ENCODE peak calls at places on chromosome 18, in ten cellular contexts. V is cardiac fibroblast; C is tibial artery; S is chondrocyte; F is CD4-positive, alpha-beta T cell; T is nephron progenitor cell; I is HFFc6; L is right lobe of liver; P is body of pancreas; K is H9. N is an unnamed sample.

GRCh38 chr18:71707985-71708500 is 836.1 kb downstream of the CBLN2 start:
- DNase-seq in V (no peak), C (no peak), S (no peak), F (no peak), T (no peak), I (no peak), L (no peak), P (no peak), K (no peak), N (no peak)

GRCh38 chr18:49359732-49360444 is 100.6 kb downstream of the DYM start:
- DNase-seq in V (peak), C (no peak), S (no peak), F (no peak), T (no peak), I (peak), L (no peak), P (no peak), K (no peak), N (no peak)

GRCh38 chr18:55095579-55095978 is 136.3 kb upstream of the CCDC68 start:
- DNase-seq in V (no peak), C (no peak), S (no peak), F (no peak), T (no peak), I (no peak), L (no peak), P (no peak), K (no peak), N (no peak)

GRCh38 chr18:36179562-36180334 is 7.5 kb upstream of the MOCOS start:
- DNase-seq in V (peak), C (peak), S (no peak), F (no peak), T (no peak), I (no peak), L (peak), P (peak), K (no peak), N (peak)

GRCh38 chr18:48832961-48833700 is 117.6 kb downstream of the SMAD7 start:
- DNase-seq in V (peak), C (peak), S (peak), F (no peak), T (no peak), I (peak), L (no peak), P (peak), K (peak), N (peak)

GRCh38 chr18:48819276-48819675 is 131.5 kb downstream of the SMAD7 start:
- DNase-seq in V (no peak), C (peak), S (peak), F (no peak), T (no peak), I (no peak), L (no peak), P (peak), K (peak), N (no peak)

GRCh38 chr18:25604909-25605247 is 252.9 kb upstream of the ZNF521 start:
- DNase-seq in V (no peak), C (no peak), S (no peak), F (no peak), T (no peak), I (no peak), L (no peak), P (no peak), K (no peak), N (no peak)

GRCh38 chr18:2587788-2588187 is 16.4 kb downstream of the NDC80 start:
- DNase-seq in V (no peak), C (no peak), S (no peak), F (no peak), T (no peak), I (no peak), L (no peak), P (no peak), K (no peak), N (no peak)

GRCh38 chr18:77129150-77129551 is 3.4 kb downstream of the MBP start:
- DNase-seq in V (peak), C (peak), S (no peak), F (no peak), T (no peak), I (peak), L (no peak), P (no peak), K (no peak), N (no peak)

GRCh38 chr18:76859474-76860339 is 37.4 kb downstream of the ZNF236 start:
- DNase-seq in V (no peak), C (no peak), S (no peak), F (no peak), T (no peak), I (no peak), L (no peak), P (no peak), K (no peak), N (no peak)

GRCh38 chr18:61896767-61897166 is 4.0 kb upstream of the RNF152 start:
- DNase-seq in V (peak), C (peak), S (no peak), F (no peak), T (no peak), I (peak), L (peak), P (peak), K (no peak), N (no peak)

GRCh38 chr18:79512461-79513380 is 117.0 kb downstream of the NFATC1 start:
- DNase-seq in V (no peak), C (peak), S (peak), F (peak), T (no peak), I (no peak), L (no peak), P (peak), K (peak), N (peak)

GRCh38 chr18:32771871-32772499 is 838 bp downstream of the KLHL14 start:
- DNase-seq in V (no peak), C (no peak), S (no peak), F (no peak), T (peak), I (no peak), L (no peak), P (peak), K (peak), N (no peak)

GRCh38 chr18:78827141-78827540 is 152.5 kb upstream of the SALL3 start:
- DNase-seq in V (no peak), C (no peak), S (no peak), F (no peak), T (no peak), I (no peak), L (no peak), P (no peak), K (no peak), N (no peak)

GRCh38 chr18:45482286-45482685 is 133.0 kb upstream of the SLC14A2 start:
- DNase-seq in V (peak), C (no peak), S (no peak), F (no peak), T (no peak), I (no peak), L (no peak), P (no peak), K (no peak), N (no peak)

GRCh38 chr18:75393721-75394120 is 33.8 kb downstream of the SMIM21 start:
- DNase-seq in V (no peak), C (no peak), S (no peak), F (no peak), T (no peak), I (no peak), L (no peak), P (no peak), K (no peak), N (no peak)

GRCh38 chr18:3664563-3665178 is 214.7 kb downstream of the TGIF1 start:
- DNase-seq in V (peak), C (no peak), S (no peak), F (no peak), T (no peak), I (no peak), L (no peak), P (no peak), K (no peak), N (no peak)

GRCh38 chr18:73235491-73235890 is 367.7 kb upstream of the NETO1 start:
- DNase-seq in V (peak), C (no peak), S (no peak), F (no peak), T (no peak), I (peak), L (no peak), P (no peak), K (no peak), N (no peak)

GRCh38 chr18:70294471-70295191 is 5.8 kb downstream of the SOCS6 start:
- DNase-seq in V (no peak), C (no peak), S (no peak), F (no peak), T (no peak), I (no peak), L (no peak), P (no peak), K (no peak), N (no peak)

GRCh38 chr18:74791501-74792188 is 194.0 kb downstream of the ZNF407 start:
- DNase-seq in V (no peak), C (no peak), S (no peak), F (no peak), T (no peak), I (no peak), L (no peak), P (no peak), K (no peak), N (no peak)

GRCh38 chr18:24027156-24027555 is 12.6 kb downstream of the TTC39C start:
- DNase-seq in V (peak), C (peak), S (no peak), F (no peak), T (no peak), I (peak), L (no peak), P (peak), K (no peak), N (no peak)

GRCh38 chr18:8301427-8302172 is 307.6 kb upstream of the RAB12 start:
- DNase-seq in V (peak), C (no peak), S (no peak), F (no peak), T (no peak), I (no peak), L (peak), P (peak), K (no peak), N (no peak)

GRCh38 chr18:21727740-21728139 is 12.9 kb upstream of the MIB1 start:
- DNase-seq in V (no peak), C (no peak), S (no peak), F (no peak), T (no peak), I (no peak), L (no peak), P (no peak), K (no peak), N (no peak)

GRCh38 chr18:34794346-34794745 is 84.2 kb downstream of the DTNA start:
- DNase-seq in V (no peak), C (no peak), S (no peak), F (no peak), T (no peak), I (no peak), L (no peak), P (no peak), K (no peak), N (no peak)

GRCh38 chr18:71022389-71022788 is 733.5 kb downstream of the SOCS6 start:
- DNase-seq in V (no peak), C (no peak), S (no peak), F (no peak), T (no peak), I (no peak), L (no peak), P (no peak), K (no peak), N (no peak)

GRCh38 chr18:54112356-54112755 is 112.1 kb downstream of the MBD2 start:
- DNase-seq in V (peak), C (no peak), S (no peak), F (no peak), T (no peak), I (peak), L (no peak), P (no peak), K (no peak), N (no peak)

GRCh38 chr18:75067996-75068645 is 140.8 kb downstream of the PTGR3 start:
- DNase-seq in V (no peak), C (no peak), S (no peak), F (no peak), T (no peak), I (no peak), L (no peak), P (no peak), K (no peak), N (no peak)

GRCh38 chr18:22800551-22800951 is 132.6 kb upstream of the RBBP8 start:
- DNase-seq in V (peak), C (peak), S (no peak), F (no peak), T (no peak), I (no peak), L (no peak), P (no peak), K (no peak), N (no peak)

GRCh38 chr18:67217551-67218166 is 298.9 kb downstream of the DSEL start:
- DNase-seq in V (peak), C (peak), S (no peak), F (peak), T (peak), I (peak), L (no peak), P (peak), K (no peak), N (no peak)

GRCh38 chr18:35811896-35812295 is 160.6 kb upstream of the RMP24 start:
- DNase-seq in V (no peak), C (no peak), S (no peak), F (no peak), T (no peak), I (no peak), L (no peak), P (no peak), K (no peak), N (no peak)

GRCh38 chr18:11308499-11308898 is 159.1 kb upstream of the PIEZO2 start:
- DNase-seq in V (peak), C (no peak), S (no peak), F (no peak), T (no peak), I (peak), L (no peak), P (no peak), K (no peak), N (no peak)

GRCh38 chr18:11305507-11305906 is 156.1 kb upstream of the PIEZO2 start:
- DNase-seq in V (no peak), C (no peak), S (no peak), F (no peak), T (no peak), I (no peak), L (no peak), P (no peak), K (no peak), N (no peak)

GRCh38 chr18:11307716-11308115 is 158.3 kb upstream of the PIEZO2 start:
- DNase-seq in V (no peak), C (no peak), S (no peak), F (no peak), T (no peak), I (no peak), L (no peak), P (no peak), K (no peak), N (no peak)

GRCh38 chr18:11309172-11309571 is 159.8 kb upstream of the PIEZO2 start:
- DNase-seq in V (peak), C (no peak), S (no peak), F (no peak), T (no peak), I (peak), L (no peak), P (no peak), K (peak), N (no peak)

DNA sequence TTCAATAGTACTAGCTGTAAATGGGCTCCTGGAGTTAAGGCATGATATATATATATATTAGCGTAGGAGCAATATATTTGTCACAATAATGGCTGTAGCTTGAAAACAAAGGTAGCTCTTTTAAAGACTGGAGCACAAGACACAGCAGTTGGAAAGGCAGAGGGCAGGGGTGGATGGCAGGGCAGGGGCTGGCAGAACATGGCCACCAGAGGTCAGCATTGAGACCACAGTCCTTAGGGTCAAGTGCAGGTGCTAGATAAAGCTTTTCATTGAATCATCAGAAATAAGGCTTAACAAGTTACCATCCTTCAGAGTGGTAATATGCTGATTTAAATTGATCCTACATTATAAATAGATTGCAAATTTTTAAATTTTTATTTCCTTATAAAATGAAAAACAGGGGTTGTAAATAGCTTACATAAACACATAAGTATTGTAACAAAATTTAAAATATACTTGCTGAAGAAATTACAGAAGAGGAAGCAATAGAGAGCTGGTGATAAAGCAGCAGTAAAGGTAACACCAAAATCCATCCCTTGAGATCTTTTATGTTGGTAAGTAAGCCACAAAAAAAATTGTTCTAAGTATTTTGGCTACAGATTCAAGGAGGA is 161.2 kb upstream of the PIEZO2 start:
- DNase-seq in V (peak), C (no peak), S (no peak), F (no peak), T (peak), I (no peak), L (peak), P (peak), K (peak), N (no peak)
- TF ChIP-seq CTCF in V (peak), C (peak), S (peak), F (no peak), T (peak), I (peak), L (peak), P (peak), K (peak), N (no peak)

GRCh38 chr18:9403795-9404564 is 69.4 kb downstream of the TWSG1 start:
- DNase-seq in V (no peak), C (no peak), S (no peak), F (no peak), T (no peak), I (no peak), L (peak), P (no peak), K (peak), N (no peak)
- TF ChIP-seq CTCF in V (no peak), C (no peak), S (no peak), F (no peak), T (no peak), I (no peak), L (no peak), P (no peak), K (peak), N (no peak)

DNA sequence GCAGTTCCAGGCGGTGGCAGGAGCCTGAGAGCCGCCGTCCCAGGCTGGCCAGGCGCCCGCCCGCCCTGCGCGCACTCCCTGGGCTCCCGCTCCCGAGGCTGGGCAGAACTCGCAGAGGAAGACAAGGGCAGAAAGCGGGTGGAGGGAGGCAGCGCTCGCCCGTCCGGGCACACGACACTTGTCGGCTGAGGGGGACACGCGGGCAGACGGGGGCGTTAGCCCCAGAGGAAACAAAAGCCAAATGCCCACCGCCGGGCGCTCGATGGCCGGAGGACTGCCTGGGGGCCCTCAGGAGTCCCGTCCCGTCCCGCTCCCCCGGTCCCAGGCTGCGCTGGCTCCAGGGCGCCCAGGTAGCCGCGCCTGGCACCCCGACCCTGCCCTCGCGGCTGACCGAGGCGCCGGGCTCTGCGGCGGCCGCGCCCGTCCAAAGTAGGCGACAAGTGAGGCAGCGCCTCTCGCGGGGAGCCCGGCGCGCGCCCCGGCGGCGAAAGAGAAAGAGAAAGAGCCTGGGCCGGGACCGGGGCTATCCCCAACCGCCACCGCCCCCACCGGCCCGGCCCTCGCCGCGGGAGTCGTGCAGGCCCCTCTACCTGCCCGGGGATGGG is 491 bp downstream of the L3MBTL4 start:
- DNase-seq in V (peak), C (peak), S (no peak), F (no peak), T (peak), I (no peak), L (peak), P (peak), K (peak), N (peak)
- TF ChIP-seq CTCF in V (no peak), C (no peak), S (peak), F (no peak), T (no peak), I (no peak), L (peak), P (no peak), K (peak), N (no peak)

GRCh38 chr18:37282386-37283037 is 283.1 kb downstream of the CELF4 start:
- DNase-seq in V (no peak), C (no peak), S (no peak), F (no peak), T (peak), I (no peak), L (no peak), P (no peak), K (peak), N (no peak)
- TF ChIP-seq CTCF in V (no peak), C (no peak), S (peak), F (no peak), T (peak), I (peak), L (peak), P (no peak), K (peak), N (no peak)

GRCh38 chr18:44098551-44099098 is 582.1 kb upstream of the SETBP1 start:
- DNase-seq in V (peak), C (no peak), S (no peak), F (no peak), T (no peak), I (no peak), L (no peak), P (no peak), K (peak), N (no peak)
- TF ChIP-seq CTCF in V (peak), C (no peak), S (peak), F (no peak), T (no peak), I (peak), L (peak), P (no peak), K (peak), N (no peak)

DNA sequence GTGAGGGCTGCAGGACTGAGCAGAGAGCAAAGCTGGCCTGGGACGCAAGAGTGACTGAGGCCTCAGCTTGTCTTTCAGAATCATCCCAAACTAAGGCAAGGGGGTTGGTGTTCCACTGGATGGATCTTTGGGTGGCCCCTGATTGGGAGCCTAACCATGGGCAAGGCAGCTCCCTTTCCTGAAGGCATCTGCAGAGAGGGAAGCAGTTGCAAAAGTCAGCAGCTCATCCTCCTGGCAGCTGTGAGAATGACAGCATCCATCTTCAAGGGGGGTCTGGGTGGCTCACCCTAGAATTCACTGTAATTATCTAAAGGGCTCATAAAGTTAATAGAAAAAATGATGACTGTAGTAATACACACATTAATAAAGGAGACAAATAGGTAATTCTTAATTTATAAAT is 46.5 kb upstream of the RAB31 start:
- DNase-seq in V (no peak), C (no peak), S (no peak), F (no peak), T (no peak), I (peak), L (no peak), P (no peak), K (no peak), N (no peak)
- TF ChIP-seq CTCF in V (peak), C (no peak), S (peak), F (no peak), T (no peak), I (peak), L (no peak), P (no peak), K (peak), N (no peak)

GRCh38 chr18:58208207-58208944 is 164.3 kb downstream of the NEDD4L start:
- DNase-seq in V (no peak), C (no peak), S (no peak), F (no peak), T (no peak), I (peak), L (no peak), P (no peak), K (no peak), N (no peak)
- TF ChIP-seq CTCF in V (no peak), C (no peak), S (no peak), F (no peak), T (no peak), I (no peak), L (no peak), P (no peak), K (no peak), N (no peak)

DNA sequence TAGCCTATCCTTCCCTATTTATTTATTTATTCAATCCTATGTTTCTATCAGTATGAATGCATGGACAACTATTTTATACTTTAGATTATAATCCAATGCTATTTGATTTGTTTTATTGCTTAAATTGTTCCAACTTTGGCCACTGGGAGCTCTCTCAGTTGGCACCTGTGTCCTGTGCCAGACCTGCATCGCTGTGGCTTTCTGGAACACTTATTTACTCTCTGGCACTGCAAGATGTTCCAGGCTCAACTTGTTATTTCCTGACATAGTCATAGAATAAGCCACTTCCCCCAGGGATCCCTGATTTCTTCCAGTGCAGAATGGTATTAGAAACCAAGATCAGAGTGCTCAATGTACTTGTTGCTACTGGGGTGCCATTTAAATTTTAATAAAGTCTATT is 5.8 kb downstream of the MC2R start:
- DNase-seq in V (no peak), C (no peak), S (no peak), F (no peak), T (no peak), I (no peak), L (no peak), P (no peak), K (no peak), N (no peak)
- TF ChIP-seq CTCF in V (no peak), C (no peak), S (no peak), F (no peak), T (no peak), I (no peak), L (no peak), P (no peak), K (peak), N (no peak)

GRCh38 chr18:58962331-58962730 is 97.7 kb downstream of the ZNF532 start:
- DNase-seq in V (no peak), C (no peak), S (no peak), F (no peak), T (no peak), I (no peak), L (no peak), P (no peak), K (no peak), N (no peak)
- TF ChIP-seq CTCF in V (no peak), C (no peak), S (no peak), F (no peak), T (no peak), I (no peak), L (no peak), P (no peak), K (no peak), N (no peak)

N was measured in coronary artery.